ENCODE peak calls at places on chromosome X, in nine cellular contexts. One of them, this sample, is unnamed.

GRCh38 chrX:22025751-22026150 is 6.4 kb upstream of the PHEX start:
- DNase-seq in amygdala: no peak
- DNase-seq in T follicular helper cell: no peak
- DNase-seq in globus pallidus: no peak
- DNase-seq in posterior cingulate gyrus: no peak
- DNase-seq in left colon: no peak
- DNase-seq in aorta: no peak
- DNase-seq in M059J: no peak
- DNase-seq in NCI-H2227 treated with DMSO at 0.1 percent for 48 hours: no peak
- DNase-seq in this sample: no peak

GRCh38 chrX:136227948-136228584 is 23.1 kb downstream of the MAP7D3 start:
- DNase-seq in left colon: no peak
- DNase-seq in NCI-H2227 treated with DMSO at 0.1 percent for 48 hours: no peak
- DNase-seq in aorta: no peak
- DNase-seq in globus pallidus: no peak
- DNase-seq in M059J: peak
- DNase-seq in posterior cingulate gyrus: no peak
- DNase-seq in amygdala: no peak
- DNase-seq in T follicular helper cell: no peak
- DNase-seq in this sample: no peak

GRCh38 chrX:64204701-64205440 is 637 bp downstream of the AMER1 start:
- DNase-seq in NCI-H2227 treated with DMSO at 0.1 percent for 48 hours: peak
- DNase-seq in M059J: peak
- DNase-seq in T follicular helper cell: no peak
- DNase-seq in globus pallidus: peak
- DNase-seq in posterior cingulate gyrus: peak
- DNase-seq in aorta: peak
- DNase-seq in left colon: peak
- DNase-seq in amygdala: peak
- DNase-seq in this sample: peak

GRCh38 chrX:151019837-151020236 is 36.7 kb downstream of the HMGB3 start:
- DNase-seq in globus pallidus: no peak
- DNase-seq in NCI-H2227 treated with DMSO at 0.1 percent for 48 hours: no peak
- DNase-seq in amygdala: no peak
- DNase-seq in T follicular helper cell: no peak
- DNase-seq in left colon: no peak
- DNase-seq in aorta: no peak
- DNase-seq in posterior cingulate gyrus: no peak
- DNase-seq in M059J: peak
- DNase-seq in this sample: peak

GRCh38 chrX:16496175-16496574 is 153.8 kb upstream of the S100G start:
- DNase-seq in amygdala: no peak
- DNase-seq in globus pallidus: no peak
- DNase-seq in M059J: no peak
- DNase-seq in aorta: no peak
- DNase-seq in NCI-H2227 treated with DMSO at 0.1 percent for 48 hours: no peak
- DNase-seq in left colon: no peak
- DNase-seq in T follicular helper cell: no peak
- DNase-seq in posterior cingulate gyrus: no peak
- DNase-seq in this sample: no peak

GRCh38 chrX:68732906-68733493 is 85.5 kb downstream of the STARD8 start:
- DNase-seq in NCI-H2227 treated with DMSO at 0.1 percent for 48 hours: peak
- DNase-seq in amygdala: peak
- DNase-seq in globus pallidus: peak
- DNase-seq in posterior cingulate gyrus: no peak
- DNase-seq in aorta: no peak
- DNase-seq in T follicular helper cell: peak
- DNase-seq in left colon: no peak
- DNase-seq in M059J: peak
- DNase-seq in this sample: peak

GRCh38 chrX:40299028-40299479 is 201.3 kb upstream of the BCOR start:
- DNase-seq in M059J: no peak
- DNase-seq in posterior cingulate gyrus: no peak
- DNase-seq in aorta: no peak
- DNase-seq in globus pallidus: no peak
- DNase-seq in amygdala: no peak
- DNase-seq in T follicular helper cell: no peak
- DNase-seq in NCI-H2227 treated with DMSO at 0.1 percent for 48 hours: no peak
- DNase-seq in left colon: no peak
- DNase-seq in this sample: no peak

GRCh38 chrX:48761674-48762471 is at the start of gene GLOD5:
- DNase-seq in T follicular helper cell: no peak
- DNase-seq in posterior cingulate gyrus: no peak
- DNase-seq in left colon: peak
- DNase-seq in NCI-H2227 treated with DMSO at 0.1 percent for 48 hours: no peak
- DNase-seq in aorta: no peak
- DNase-seq in amygdala: no peak
- DNase-seq in M059J: peak
- DNase-seq in globus pallidus: no peak
- DNase-seq in this sample: peak

GRCh38 chrX:109732319-109732779 is 708 bp downstream of the ACSL4 start:
- DNase-seq in M059J: peak
- DNase-seq in amygdala: peak
- DNase-seq in left colon: no peak
- DNase-seq in globus pallidus: peak
- DNase-seq in aorta: no peak
- DNase-seq in T follicular helper cell: no peak
- DNase-seq in NCI-H2227 treated with DMSO at 0.1 percent for 48 hours: peak
- DNase-seq in posterior cingulate gyrus: no peak
- DNase-seq in this sample: peak

GRCh38 chrX:16822723-16823122 is 36.5 kb downstream of the TXLNG start:
- DNase-seq in T follicular helper cell: no peak
- DNase-seq in globus pallidus: no peak
- DNase-seq in posterior cingulate gyrus: no peak
- DNase-seq in aorta: no peak
- DNase-seq in amygdala: no peak
- DNase-seq in NCI-H2227 treated with DMSO at 0.1 percent for 48 hours: no peak
- DNase-seq in M059J: peak
- DNase-seq in left colon: no peak
- DNase-seq in this sample: peak

GRCh38 chrX:151974336-151975227 is at the start of gene GABRE:
- DNase-seq in amygdala: no peak
- DNase-seq in aorta: peak
- DNase-seq in left colon: peak
- DNase-seq in posterior cingulate gyrus: no peak
- DNase-seq in T follicular helper cell: no peak
- DNase-seq in M059J: peak
- DNase-seq in globus pallidus: no peak
- DNase-seq in NCI-H2227 treated with DMSO at 0.1 percent for 48 hours: peak
- DNase-seq in this sample: no peak

GRCh38 chrX:40685352-40685918 is 38.1 kb upstream of the CXorf38 start:
- DNase-seq in aorta: no peak
- DNase-seq in NCI-H2227 treated with DMSO at 0.1 percent for 48 hours: no peak
- DNase-seq in globus pallidus: no peak
- DNase-seq in left colon: no peak
- DNase-seq in posterior cingulate gyrus: no peak
- DNase-seq in amygdala: no peak
- DNase-seq in T follicular helper cell: no peak
- DNase-seq in M059J: no peak
- DNase-seq in this sample: no peak

GRCh38 chrX:771536-771935 is 140.9 kb downstream of the SHOX start:
- DNase-seq in M059J: no peak
- DNase-seq in posterior cingulate gyrus: no peak
- DNase-seq in amygdala: no peak
- DNase-seq in T follicular helper cell: no peak
- DNase-seq in globus pallidus: no peak
- DNase-seq in NCI-H2227 treated with DMSO at 0.1 percent for 48 hours: no peak
- DNase-seq in aorta: peak
- DNase-seq in left colon: no peak
- DNase-seq in this sample: no peak

GRCh38 chrX:1582686-1583437 is 8.5 kb upstream of the AKAP17A start:
- DNase-seq in amygdala: no peak
- DNase-seq in T follicular helper cell: no peak
- DNase-seq in aorta: no peak
- DNase-seq in NCI-H2227 treated with DMSO at 0.1 percent for 48 hours: no peak
- DNase-seq in left colon: no peak
- DNase-seq in globus pallidus: no peak
- DNase-seq in posterior cingulate gyrus: no peak
- DNase-seq in M059J: peak
- DNase-seq in this sample: peak

GRCh38 chrX:153726286-153727107 is 1.8 kb downstream of the ABCD1 start:
- DNase-seq in amygdala: peak
- DNase-seq in globus pallidus: peak
- DNase-seq in left colon: peak
- DNase-seq in T follicular helper cell: no peak
- DNase-seq in M059J: peak
- DNase-seq in posterior cingulate gyrus: no peak
- DNase-seq in NCI-H2227 treated with DMSO at 0.1 percent for 48 hours: no peak
- DNase-seq in aorta: peak
- DNase-seq in this sample: no peak

GRCh38 chrX:140091276-140091886 is 126.1 kb upstream of the CXorf66 start:
- DNase-seq in posterior cingulate gyrus: peak
- DNase-seq in aorta: peak
- DNase-seq in amygdala: peak
- DNase-seq in NCI-H2227 treated with DMSO at 0.1 percent for 48 hours: peak
- DNase-seq in left colon: no peak
- DNase-seq in T follicular helper cell: peak
- DNase-seq in globus pallidus: no peak
- DNase-seq in M059J: peak
- DNase-seq in this sample: no peak

GRCh38 chrX:100413231-100413630 is 3.2 kb upstream of the PCDH19 start:
- DNase-seq in left colon: no peak
- DNase-seq in NCI-H2227 treated with DMSO at 0.1 percent for 48 hours: peak
- DNase-seq in amygdala: peak
- DNase-seq in T follicular helper cell: no peak
- DNase-seq in globus pallidus: peak
- DNase-seq in M059J: peak
- DNase-seq in aorta: no peak
- DNase-seq in posterior cingulate gyrus: no peak
- DNase-seq in this sample: peak

GRCh38 chrX:15998350-15998749 is 125.0 kb upstream of the GRPR start:
- DNase-seq in posterior cingulate gyrus: no peak
- DNase-seq in T follicular helper cell: no peak
- DNase-seq in globus pallidus: no peak
- DNase-seq in left colon: no peak
- DNase-seq in M059J: no peak
- DNase-seq in NCI-H2227 treated with DMSO at 0.1 percent for 48 hours: no peak
- DNase-seq in amygdala: no peak
- DNase-seq in aorta: no peak
- DNase-seq in this sample: no peak

GRCh38 chrX:133402042-133402453 is 13.2 kb downstream of the GPC4 start:
- DNase-seq in NCI-H2227 treated with DMSO at 0.1 percent for 48 hours: no peak
- DNase-seq in amygdala: no peak
- DNase-seq in T follicular helper cell: no peak
- DNase-seq in globus pallidus: no peak
- DNase-seq in left colon: no peak
- DNase-seq in posterior cingulate gyrus: no peak
- DNase-seq in M059J: peak
- DNase-seq in aorta: no peak
- DNase-seq in this sample: peak

GRCh38 chrX:21837056-21837455 is 2.4 kb upstream of the MBTPS2 start:
- DNase-seq in globus pallidus: peak
- DNase-seq in posterior cingulate gyrus: no peak
- DNase-seq in aorta: no peak
- DNase-seq in M059J: peak
- DNase-seq in NCI-H2227 treated with DMSO at 0.1 percent for 48 hours: no peak
- DNase-seq in left colon: no peak
- DNase-seq in amygdala: peak
- DNase-seq in T follicular helper cell: no peak
- DNase-seq in this sample: no peak

GRCh38 chrX:17104433-17104832 is 158.0 kb downstream of the REPS2 start:
- DNase-seq in posterior cingulate gyrus: no peak
- DNase-seq in aorta: no peak
- DNase-seq in amygdala: no peak
- DNase-seq in M059J: no peak
- DNase-seq in NCI-H2227 treated with DMSO at 0.1 percent for 48 hours: no peak
- DNase-seq in globus pallidus: no peak
- DNase-seq in T follicular helper cell: no peak
- DNase-seq in left colon: no peak
- DNase-seq in this sample: no peak

GRCh38 chrX:48573690-48574269 is 504 bp upstream of the RBM3 start:
- DNase-seq in T follicular helper cell: peak
- DNase-seq in NCI-H2227 treated with DMSO at 0.1 percent for 48 hours: peak
- DNase-seq in aorta: peak
- DNase-seq in posterior cingulate gyrus: no peak
- DNase-seq in M059J: no peak
- DNase-seq in globus pallidus: no peak
- DNase-seq in left colon: peak
- DNase-seq in amygdala: peak
- DNase-seq in this sample: no peak

GRCh38 chrX:54920610-54921426 is at the start of gene TRO:
- DNase-seq in amygdala: no peak
- DNase-seq in NCI-H2227 treated with DMSO at 0.1 percent for 48 hours: peak
- DNase-seq in aorta: no peak
- DNase-seq in left colon: no peak
- DNase-seq in posterior cingulate gyrus: no peak
- DNase-seq in T follicular helper cell: no peak
- DNase-seq in M059J: peak
- DNase-seq in globus pallidus: no peak
- DNase-seq in this sample: no peak

GRCh38 chrX:39974228-39974627 is 123.5 kb downstream of the BCOR start:
- DNase-seq in left colon: no peak
- DNase-seq in globus pallidus: no peak
- DNase-seq in aorta: no peak
- DNase-seq in NCI-H2227 treated with DMSO at 0.1 percent for 48 hours: no peak
- DNase-seq in M059J: no peak
- DNase-seq in T follicular helper cell: no peak
- DNase-seq in amygdala: no peak
- DNase-seq in posterior cingulate gyrus: no peak
- DNase-seq in this sample: no peak

GRCh38 chrX:106935175-106935574 is 15.0 kb downstream of the CLDN2 start:
- DNase-seq in globus pallidus: no peak
- DNase-seq in aorta: no peak
- DNase-seq in M059J: no peak
- DNase-seq in NCI-H2227 treated with DMSO at 0.1 percent for 48 hours: no peak
- DNase-seq in amygdala: no peak
- DNase-seq in posterior cingulate gyrus: no peak
- DNase-seq in T follicular helper cell: no peak
- DNase-seq in left colon: no peak
- DNase-seq in this sample: no peak

GRCh38 chrX:67568769-67569168 is 24.9 kb downstream of the AR start:
- DNase-seq in globus pallidus: no peak
- DNase-seq in M059J: no peak
- DNase-seq in aorta: no peak
- DNase-seq in NCI-H2227 treated with DMSO at 0.1 percent for 48 hours: no peak
- DNase-seq in posterior cingulate gyrus: no peak
- DNase-seq in left colon: no peak
- DNase-seq in T follicular helper cell: no peak
- DNase-seq in amygdala: no peak
- DNase-seq in this sample: no peak

GRCh38 chrX:151384807-151385206 is 12.2 kb upstream of the VMA21 start:
- DNase-seq in amygdala: peak
- DNase-seq in T follicular helper cell: no peak
- DNase-seq in posterior cingulate gyrus: no peak
- DNase-seq in M059J: no peak
- DNase-seq in NCI-H2227 treated with DMSO at 0.1 percent for 48 hours: no peak
- DNase-seq in aorta: no peak
- DNase-seq in globus pallidus: peak
- DNase-seq in left colon: no peak
- DNase-seq in this sample: no peak

GRCh38 chrX:13357925-13358324 is 38.1 kb upstream of the ATXN3L start:
- DNase-seq in amygdala: no peak
- DNase-seq in globus pallidus: no peak
- DNase-seq in left colon: no peak
- DNase-seq in posterior cingulate gyrus: no peak
- DNase-seq in NCI-H2227 treated with DMSO at 0.1 percent for 48 hours: no peak
- DNase-seq in M059J: no peak
- DNase-seq in T follicular helper cell: no peak
- DNase-seq in aorta: no peak
- DNase-seq in this sample: peak

GRCh38 chrX:9681422-9681821 is 84.2 kb downstream of the GPR143 start:
- DNase-seq in aorta: no peak
- DNase-seq in amygdala: no peak
- DNase-seq in globus pallidus: no peak
- DNase-seq in T follicular helper cell: no peak
- DNase-seq in posterior cingulate gyrus: no peak
- DNase-seq in NCI-H2227 treated with DMSO at 0.1 percent for 48 hours: no peak
- DNase-seq in left colon: no peak
- DNase-seq in M059J: peak
- DNase-seq in this sample: no peak

GRCh38 chrX:47232803-47233332 is at the start of gene USP11:
- DNase-seq in T follicular helper cell: peak
- DNase-seq in amygdala: peak
- DNase-seq in aorta: no peak
- DNase-seq in M059J: peak
- DNase-seq in NCI-H2227 treated with DMSO at 0.1 percent for 48 hours: peak
- DNase-seq in globus pallidus: peak
- DNase-seq in posterior cingulate gyrus: peak
- DNase-seq in left colon: peak
- DNase-seq in this sample: no peak

GRCh38 chrX:16836371-16836770 is 33.8 kb downstream of the RBBP7 start:
- DNase-seq in globus pallidus: no peak
- DNase-seq in amygdala: no peak
- DNase-seq in M059J: no peak
- DNase-seq in NCI-H2227 treated with DMSO at 0.1 percent for 48 hours: peak
- DNase-seq in T follicular helper cell: no peak
- DNase-seq in aorta: no peak
- DNase-seq in left colon: no peak
- DNase-seq in posterior cingulate gyrus: no peak
- DNase-seq in this sample: no peak